ENCODE peak calls at places on chromosomes 6 and 20, in eight cellular contexts. B is HepG2, V is GM12878, U is A549, W is WTC11, I is HCT116, M is K562, R is NB4. Q is an unnamed sample.

GRCh38 chr20:4112490-4113420 is 97.4 kb upstream of the RNF24 start:
- DNase-seq in R (no peak), W (no peak), I (no peak), U (no peak), V (peak), B (no peak), M (no peak), Q (peak)

GRCh38 chr20:63116412-63117106 is 99.4 kb downstream of the YTHDF1 start:
- DNase-seq in W (peak), R (peak), V (no peak), U (peak), I (no peak), M (peak), B (no peak), Q (peak)

GRCh38 chr6:37779111-37779800 is 40.3 kb upstream of the ZFAND3 start:
- DNase-seq in W (no peak), V (no peak), I (no peak), M (no peak), U (no peak), B (no peak), R (no peak), Q (no peak)

GRCh38 chr6:27902335-27903314 is 9.6 kb downstream of the OR2B2 start:
- DNase-seq in B (peak), I (peak), W (peak), V (peak), R (peak), M (peak), U (peak), Q (peak)

GRCh38 chr6:20511858-20512257 is 22.4 kb upstream of the CDKAL1 start:
- DNase-seq in W (no peak), V (no peak), U (no peak), M (no peak), R (no peak), B (no peak), I (no peak), Q (no peak)

GRCh38 chr6:117463762-117464665 is 18.5 kb upstream of the DCBLD1 start:
- DNase-seq in R (peak), U (no peak), B (no peak), I (no peak), V (no peak), W (no peak), M (no peak), Q (peak)

GRCh38 chr6:153980176-153980575 is 58.9 kb upstream of the OPRM1 start:
- DNase-seq in W (no peak), R (no peak), V (no peak), B (no peak), U (no peak), M (no peak), I (no peak), Q (no peak)

GRCh38 chr20:710762-711120 is 35.1 kb upstream of the SCRT2 start:
- DNase-seq in U (no peak), W (no peak), V (no peak), M (no peak), I (no peak), R (no peak), B (no peak), Q (no peak)

GRCh38 chr6:1665214-1665613 is 55.5 kb downstream of the FOXC1 start:
- DNase-seq in W (no peak), I (no peak), M (no peak), R (no peak), B (no peak), U (no peak), V (peak), Q (no peak)

GRCh38 chr20:63082308-63082938 is 75.7 kb upstream of the BHLHE23 start:
- DNase-seq in W (peak), U (no peak), M (peak), V (no peak), I (no peak), R (peak), B (peak), Q (no peak)

GRCh38 chr6:135938588-135939215 is 87.2 kb downstream of the PDE7B start:
- DNase-seq in U (no peak), I (no peak), R (peak), V (no peak), B (peak), W (no peak), M (peak), Q (peak)

GRCh38 chr20:63366658-63367360 is 5.7 kb upstream of the CHRNA4 start:
- DNase-seq in R (no peak), U (no peak), W (no peak), I (no peak), V (no peak), B (no peak), M (no peak), Q (no peak)

GRCh38 chr6:53771780-53772624 is 22.8 kb upstream of the LRRC1 start:
- DNase-seq in W (no peak), U (no peak), V (no peak), I (no peak), R (no peak), M (no peak), B (no peak), Q (no peak)

GRCh38 chr6:168243812-168244376 is 75.7 kb downstream of the DACT2 start:
- DNase-seq in M (peak), W (no peak), U (no peak), V (no peak), R (no peak), I (no peak), B (no peak), Q (no peak)

GRCh38 chr6:154805288-154805911 is 72.2 kb downstream of the SCAF8 start:
- DNase-seq in V (no peak), M (peak), W (no peak), R (peak), I (peak), U (peak), B (peak), Q (peak)

GRCh38 chr6:40789143-40789764 is 202.1 kb upstream of the LRFN2 start:
- DNase-seq in B (no peak), W (no peak), U (no peak), M (no peak), V (no peak), I (no peak), R (no peak), Q (peak)

GRCh38 chr6:146910611-146911010 is 293.6 kb upstream of the STXBP5 start:
- DNase-seq in U (no peak), W (no peak), B (no peak), I (no peak), M (no peak), V (no peak), R (no peak), Q (no peak)

GRCh38 chr6:147821266-147821665 is 312.8 kb downstream of the SAMD5 start:
- DNase-seq in U (no peak), W (no peak), B (no peak), I (no peak), V (no peak), M (no peak), R (no peak), Q (no peak)

GRCh38 chr20:17605131-17605660 is 35.3 kb downstream of the DSTN start:
- DNase-seq in W (no peak), M (no peak), V (no peak), U (no peak), I (no peak), R (no peak), B (peak), Q (no peak)

GRCh38 chr6:31402324-31403282 is 792 bp upstream of the MICA start:
- DNase-seq in B (no peak), W (no peak), R (no peak), I (no peak), M (peak), U (no peak), V (no peak), Q (no peak)

GRCh38 chr20:62049342-62050165 is 16.1 kb downstream of the TAF4 start:
- DNase-seq in B (no peak), W (peak), U (no peak), I (no peak), M (no peak), R (no peak), V (no peak), Q (no peak)

GRCh38 chr6:151765444-151765886 is 42.0 kb upstream of the ESR1 start:
- DNase-seq in R (peak), W (peak), V (no peak), M (peak), I (peak), U (peak), B (peak), Q (peak)

GRCh38 chr20:9319687-9320384 is 194.6 kb upstream of the LAMP5 start:
- DNase-seq in B (no peak), V (no peak), W (no peak), U (no peak), I (no peak), R (no peak), M (peak), Q (no peak)

GRCh38 chr6:130575971-130576370 is 210.2 kb downstream of the TMEM200A start:
- DNase-seq in R (peak), V (peak), I (no peak), W (no peak), U (no peak), B (peak), M (no peak), Q (no peak)

GRCh38 chr6:161057103-161058091 is 65.8 kb downstream of the MAP3K4 start:
- DNase-seq in B (no peak), M (peak), R (no peak), U (no peak), I (no peak), V (no peak), W (no peak), Q (no peak)

GRCh38 chr20:3563548-3564177 is 92.8 kb downstream of the ATRN start:
- DNase-seq in U (peak), R (peak), V (peak), W (no peak), I (peak), B (peak), M (peak), Q (peak)

GRCh38 chr6:151481752-151482151 is 12.1 kb upstream of the CCDC170 start:
- DNase-seq in I (no peak), V (no peak), W (no peak), U (no peak), R (peak), B (no peak), M (no peak), Q (peak)

GRCh38 chr20:44990957-44991356 is 24.6 kb downstream of the STK4 start:
- DNase-seq in R (no peak), V (no peak), B (no peak), M (no peak), I (no peak), W (no peak), U (no peak), Q (no peak)

GRCh38 chr20:49385471-49385870 is 97.0 kb downstream of the KCNB1 start:
- DNase-seq in R (peak), W (no peak), V (no peak), U (no peak), B (peak), M (peak), I (peak), Q (peak)

GRCh38 chr6:27865952-27866369 is 46.2 kb downstream of the OR2B2 start:
- DNase-seq in R (peak), B (no peak), V (no peak), U (no peak), M (peak), I (no peak), W (peak), Q (no peak)

GRCh38 chr20:38138086-38138777 is 26.8 kb downstream of the TGM2 start:
- DNase-seq in V (no peak), I (no peak), W (peak), R (no peak), U (no peak), B (no peak), M (no peak), Q (no peak)

GRCh38 chr6:158321960-158322359 is 9.7 kb downstream of the TULP4 start:
- DNase-seq in M (no peak), B (no peak), I (no peak), R (no peak), V (no peak), U (no peak), W (no peak), Q (peak)

GRCh38 chr6:82506526-82506925 is 142.9 kb downstream of the TPBG start:
- DNase-seq in V (no peak), I (no peak), W (no peak), R (no peak), M (no peak), U (peak), B (no peak), Q (no peak)

GRCh38 chr6:11055127-11055627 is 11.1 kb upstream of the ELOVL2 start:
- DNase-seq in B (peak), U (no peak), R (no peak), M (no peak), I (no peak), W (no peak), V (no peak), Q (no peak)

GRCh38 chr6:145530454-145530853 is 204.9 kb downstream of the EPM2A start:
- DNase-seq in B (no peak), W (no peak), R (no peak), U (no peak), M (no peak), I (no peak), V (no peak), Q (no peak)

GRCh38 chr6:165728196-165728595 is 65.2 kb upstream of the PDE10A start:
- DNase-seq in M (no peak), B (no peak), V (no peak), W (no peak), I (no peak), R (no peak), U (no peak), Q (peak)
- TF ChIP-seq MAX in M (no peak), B (no peak), V (no peak), W (no peak), I (no peak), R (no peak), U (no peak), Q (no peak)

GRCh38 chr20:56690531-56691175 is 61.5 kb downstream of the TFAP2C start:
- DNase-seq in U (no peak), I (no peak), R (no peak), V (no peak), B (no peak), W (no peak), M (no peak), Q (no peak)
- TF ChIP-seq MAX in U (no peak), I (no peak), R (no peak), V (no peak), B (no peak), W (no peak), M (no peak), Q (no peak)

DNA sequence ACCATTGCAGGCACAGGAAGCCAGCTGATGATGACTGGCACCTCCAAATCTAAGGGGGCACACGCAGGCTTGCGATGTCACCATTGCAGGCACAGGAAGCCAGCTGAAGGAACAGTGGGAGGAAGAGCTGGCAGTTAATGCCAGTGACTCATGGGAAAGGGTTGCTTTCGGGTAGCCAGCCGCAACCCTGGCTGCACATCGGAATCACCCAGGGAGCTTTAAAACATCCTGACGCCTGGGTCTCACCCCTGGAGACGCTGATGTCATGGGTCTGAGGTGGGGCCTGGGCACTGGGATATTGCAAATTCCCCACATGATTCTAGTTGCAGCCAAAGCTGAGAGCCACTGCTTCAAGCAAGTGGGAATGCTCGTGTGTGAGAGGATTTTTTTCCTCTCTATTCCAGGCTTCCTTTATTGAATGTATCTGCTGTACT is 16.1 kb upstream of the CCN6 start:
- DNase-seq in M (no peak), R (no peak), B (no peak), U (peak), V (no peak), I (no peak), W (no peak), Q (peak)
- TF ChIP-seq MAX in M (no peak), R (no peak), B (no peak), U (no peak), V (no peak), I (no peak), W (no peak), Q (no peak)

GRCh38 chr20:34110025-34111013 is 1.7 kb downstream of the EIF2S2 start:
- DNase-seq in I (no peak), R (peak), U (no peak), B (peak), M (peak), V (no peak), W (no peak), Q (peak)
- TF ChIP-seq MAX in I (no peak), R (peak), U (no peak), B (no peak), M (no peak), V (no peak), W (no peak), Q (no peak)

GRCh38 chr6:141165012-141165411 is 967.7 kb upstream of the GJE1 start:
- DNase-seq in W (no peak), V (no peak), U (no peak), M (no peak), R (no peak), B (no peak), I (no peak), Q (no peak)
- TF ChIP-seq MAX in W (no peak), V (no peak), U (no peak), M (no peak), R (no peak), B (no peak), I (no peak), Q (no peak)

GRCh38 chr20:53124803-53125202 is 152.6 kb downstream of the TSHZ2 start:
- DNase-seq in W (no peak), R (no peak), M (no peak), V (no peak), B (no peak), U (no peak), I (no peak), Q (no peak)
- TF ChIP-seq MAX in W (no peak), R (no peak), M (no peak), V (no peak), B (no peak), U (no peak), I (no peak), Q (no peak)